ENCODE peak calls at places on chromosomes 6 and 20, in six cellular contexts. One of them, this sample, is unnamed.

GRCh38 chr6:126701799-126702198 is 361.9 kb downstream of the CENPW start:
- DNase-seq in choroid plexus epithelial cell: peak
- DNase-seq in lung: no peak
- DNase-seq in psoas muscle: no peak
- DNase-seq in lower leg skin: no peak
- DNase-seq in GM12878: no peak
- DNase-seq in this sample: no peak

GRCh38 chr6:118784641-118785164 is 109.2 kb upstream of the ASF1A start:
- DNase-seq in GM12878: no peak
- DNase-seq in choroid plexus epithelial cell: no peak
- DNase-seq in psoas muscle: no peak
- DNase-seq in lung: no peak
- DNase-seq in lower leg skin: no peak
- DNase-seq in this sample: no peak

GRCh38 chr6:141667580-141668309 is 465.0 kb upstream of the GJE1 start:
- DNase-seq in GM12878: no peak
- DNase-seq in psoas muscle: no peak
- DNase-seq in lower leg skin: no peak
- DNase-seq in choroid plexus epithelial cell: peak
- DNase-seq in lung: no peak
- DNase-seq in this sample: peak

GRCh38 chr6:131173680-131174079 is 38.4 kb downstream of the AKAP7 start:
- DNase-seq in lower leg skin: no peak
- DNase-seq in GM12878: no peak
- DNase-seq in choroid plexus epithelial cell: peak
- DNase-seq in lung: no peak
- DNase-seq in psoas muscle: no peak
- DNase-seq in this sample: no peak

GRCh38 chr20:56630086-56630493 is 984 bp downstream of the TFAP2C start:
- DNase-seq in lower leg skin: peak
- DNase-seq in psoas muscle: no peak
- DNase-seq in choroid plexus epithelial cell: peak
- DNase-seq in lung: peak
- DNase-seq in GM12878: no peak
- DNase-seq in this sample: no peak

GRCh38 chr20:54140927-54141566 is 32.7 kb downstream of the CYP24A1 start:
- DNase-seq in choroid plexus epithelial cell: peak
- DNase-seq in psoas muscle: no peak
- DNase-seq in lung: no peak
- DNase-seq in GM12878: no peak
- DNase-seq in lower leg skin: no peak
- DNase-seq in this sample: no peak

GRCh38 chr6:14732845-14733757 is 512.8 kb upstream of the JARID2 start:
- DNase-seq in psoas muscle: no peak
- DNase-seq in choroid plexus epithelial cell: peak
- DNase-seq in lower leg skin: no peak
- DNase-seq in lung: no peak
- DNase-seq in GM12878: no peak
- DNase-seq in this sample: no peak

GRCh38 chr6:35782424-35782823 is 1.6 kb downstream of the CLPSL1 start:
- DNase-seq in psoas muscle: no peak
- DNase-seq in lung: no peak
- DNase-seq in lower leg skin: no peak
- DNase-seq in choroid plexus epithelial cell: no peak
- DNase-seq in GM12878: no peak
- DNase-seq in this sample: no peak

GRCh38 chr6:72826033-72826432 is 204.2 kb downstream of the KCNQ5 start:
- DNase-seq in lung: no peak
- DNase-seq in lower leg skin: no peak
- DNase-seq in psoas muscle: no peak
- DNase-seq in GM12878: no peak
- DNase-seq in choroid plexus epithelial cell: peak
- DNase-seq in this sample: no peak

GRCh38 chr6:77463308-77463880 is at the start of gene HTR1B:
- DNase-seq in psoas muscle: no peak
- DNase-seq in GM12878: no peak
- DNase-seq in choroid plexus epithelial cell: peak
- DNase-seq in lower leg skin: no peak
- DNase-seq in lung: no peak
- DNase-seq in this sample: no peak

GRCh38 chr6:131787955-131788712 is 19.7 kb upstream of the ENPP1 start:
- DNase-seq in GM12878: no peak
- DNase-seq in lung: no peak
- DNase-seq in lower leg skin: no peak
- DNase-seq in choroid plexus epithelial cell: peak
- DNase-seq in psoas muscle: peak
- DNase-seq in this sample: no peak

GRCh38 chr6:47245745-47246371 is 63.8 kb downstream of the TNFRSF21 start:
- DNase-seq in lower leg skin: no peak
- DNase-seq in choroid plexus epithelial cell: no peak
- DNase-seq in psoas muscle: no peak
- DNase-seq in GM12878: no peak
- DNase-seq in lung: no peak
- DNase-seq in this sample: no peak

GRCh38 chr6:124885171-124885570 is 77.1 kb upstream of the RNF217 start:
- DNase-seq in psoas muscle: no peak
- DNase-seq in lower leg skin: no peak
- DNase-seq in GM12878: no peak
- DNase-seq in choroid plexus epithelial cell: peak
- DNase-seq in lung: no peak
- DNase-seq in this sample: no peak
- H3K4me3 ChIP-seq in psoas muscle: no peak
- H3K4me3 ChIP-seq in lower leg skin: no peak
- H3K4me3 ChIP-seq in GM12878: no peak
- H3K4me3 ChIP-seq in choroid plexus epithelial cell: no peak
- H3K4me3 ChIP-seq in lung: no peak
- H3K4me3 ChIP-seq in this sample: no peak

GRCh38 chr6:491233-491632 is 99.7 kb downstream of the IRF4 start:
- DNase-seq in lung: no peak
- DNase-seq in psoas muscle: no peak
- DNase-seq in GM12878: no peak
- DNase-seq in lower leg skin: no peak
- DNase-seq in choroid plexus epithelial cell: no peak
- DNase-seq in this sample: no peak
- H3K4me3 ChIP-seq in lung: no peak
- H3K4me3 ChIP-seq in psoas muscle: no peak
- H3K4me3 ChIP-seq in GM12878: no peak
- H3K4me3 ChIP-seq in lower leg skin: no peak
- H3K4me3 ChIP-seq in choroid plexus epithelial cell: no peak
- H3K4me3 ChIP-seq in this sample: no peak

GRCh38 chr6:16361121-16361520 is 122.7 kb downstream of the GMPR start:
- DNase-seq in lower leg skin: no peak
- DNase-seq in lung: no peak
- DNase-seq in GM12878: no peak
- DNase-seq in choroid plexus epithelial cell: no peak
- DNase-seq in psoas muscle: no peak
- DNase-seq in this sample: no peak

GRCh38 chr6:16363749-16364148 is 125.4 kb downstream of the GMPR start:
- DNase-seq in psoas muscle: no peak
- DNase-seq in lung: no peak
- DNase-seq in choroid plexus epithelial cell: no peak
- DNase-seq in lower leg skin: no peak
- DNase-seq in GM12878: no peak
- DNase-seq in this sample: no peak

GRCh38 chr6:16362819-16363589 is 124.6 kb downstream of the GMPR start:
- DNase-seq in lower leg skin: no peak
- DNase-seq in psoas muscle: no peak
- DNase-seq in lung: no peak
- DNase-seq in GM12878: no peak
- DNase-seq in choroid plexus epithelial cell: no peak
- DNase-seq in this sample: no peak

GRCh38 chr6:16361861-16362260 is 123.5 kb downstream of the GMPR start:
- DNase-seq in lower leg skin: no peak
- DNase-seq in GM12878: no peak
- DNase-seq in psoas muscle: no peak
- DNase-seq in lung: no peak
- DNase-seq in choroid plexus epithelial cell: no peak
- DNase-seq in this sample: no peak

DNA sequence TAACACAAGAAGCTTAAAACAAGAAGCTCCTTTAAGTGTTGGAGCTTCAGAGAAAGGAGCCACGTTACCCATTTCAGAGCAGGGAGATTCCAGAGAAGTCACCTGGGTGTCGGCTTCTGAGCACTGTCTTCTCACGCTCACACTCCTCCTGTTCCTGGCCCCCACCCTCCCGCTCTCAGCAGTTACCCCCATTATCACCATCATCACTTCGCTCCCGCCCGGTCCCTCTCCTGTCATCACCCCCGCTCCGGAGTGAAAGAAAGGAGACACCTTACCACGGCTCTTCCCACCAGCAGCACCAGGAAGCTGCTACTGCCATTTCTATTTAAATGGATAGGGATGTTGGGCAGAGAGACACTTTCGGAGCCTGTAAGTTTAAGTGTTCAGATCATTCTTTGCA is 123.9 kb downstream of the GMPR start:
- DNase-seq in GM12878: no peak
- DNase-seq in choroid plexus epithelial cell: no peak
- DNase-seq in lower leg skin: no peak
- DNase-seq in psoas muscle: no peak
- DNase-seq in lung: no peak
- DNase-seq in this sample: no peak
- H3K4me3 ChIP-seq in GM12878: no peak
- H3K4me3 ChIP-seq in choroid plexus epithelial cell: no peak
- H3K4me3 ChIP-seq in lower leg skin: no peak
- H3K4me3 ChIP-seq in psoas muscle: no peak
- H3K4me3 ChIP-seq in lung: no peak
- H3K4me3 ChIP-seq in this sample: no peak

DNA sequence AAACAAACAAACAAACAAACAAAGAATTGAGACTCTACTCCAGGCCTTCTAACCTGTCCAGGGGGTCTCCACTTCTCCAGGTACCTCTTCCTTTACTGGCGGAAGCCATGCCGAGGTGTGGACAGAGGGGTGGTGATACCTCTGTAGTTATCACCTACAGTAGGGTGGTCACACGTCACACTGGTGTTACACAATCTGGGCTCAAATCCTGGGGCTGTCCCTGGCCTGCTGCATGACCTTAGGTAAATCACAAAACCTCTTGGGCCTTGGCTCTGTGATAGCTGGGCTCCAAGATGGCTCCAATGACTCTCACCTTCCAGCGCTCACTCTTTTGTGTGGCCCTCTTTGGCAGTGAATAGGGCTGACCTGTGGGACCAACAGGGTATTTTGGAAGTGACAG is 76.8 kb upstream of the ZNFX1 start:
- DNase-seq in GM12878: no peak
- DNase-seq in psoas muscle: no peak
- DNase-seq in lung: no peak
- DNase-seq in choroid plexus epithelial cell: no peak
- DNase-seq in lower leg skin: no peak
- DNase-seq in this sample: no peak
- H3K4me3 ChIP-seq in GM12878: no peak
- H3K4me3 ChIP-seq in psoas muscle: no peak
- H3K4me3 ChIP-seq in lung: no peak
- H3K4me3 ChIP-seq in choroid plexus epithelial cell: no peak
- H3K4me3 ChIP-seq in lower leg skin: no peak
- H3K4me3 ChIP-seq in this sample: no peak

This sample was measured in skeletal muscle cell.